ENCODE peak calls at places on chromosomes 4 and X, in six cellular contexts. M is heart left ventricle, N is tibial nerve, I is lower lobe of right lung, J is testis, V is mammary epithelial cell. F is an unnamed sample.
A peak's percentile ranks its signal among the peaks of the same experiment; 100 is the strongest.

GRCh38 chrX:78652971-78653822 is 5.9 kb downstream of the RTL3 start:
- DNase-seq in N (no peak), I (no peak), J (no peak), M (no peak), V (peak; percentile 62), F (no peak)

GRCh38 chr4:8203817-8204216 is 4.7 kb downstream of the SH3TC1 start:
- DNase-seq in V (no peak), I (no peak), N (no peak), M (no peak), J (no peak), F (no peak)

GRCh38 chr4:110501826-110502225 is 25.9 kb downstream of the ENPEP start:
- DNase-seq in M (no peak), V (peak; percentile 39), I (no peak), N (no peak), J (no peak), F (no peak)

GRCh38 chrX:86171366-86171765 is 23.1 kb downstream of the DACH2 start:
- DNase-seq in M (no peak), N (no peak), I (no peak), J (peak; percentile 15), V (peak; percentile 51), F (no peak)

GRCh38 chr4:146522098-146522861 is 540 bp upstream of the SLC10A7 start:
- DNase-seq in M (peak; percentile 92), V (peak; percentile 77), J (peak; percentile 96), I (peak; percentile 95), N (peak; percentile 89), F (peak; percentile 87)

GRCh38 chrX:93468075-93468474 is 205.3 kb downstream of the NAP1L3 start:
- DNase-seq in J (no peak), I (no peak), M (no peak), V (no peak), N (no peak), F (no peak)

GRCh38 chrX:86148024-86148511 is at the start of gene DACH2:
- DNase-seq in I (peak; percentile 74), N (peak; percentile 19), J (peak; percentile 83), M (peak; percentile 63), V (peak; percentile 75), F (peak; percentile 74)

GRCh38 chrX:126723881-126724280 is 95.6 kb upstream of the PRR32 start:
- DNase-seq in I (no peak), J (no peak), V (no peak), N (no peak), M (no peak), F (no peak)

GRCh38 chr4:101367201-101367600 is 19.9 kb upstream of the PPP3CA start:
- DNase-seq in J (no peak), I (no peak), N (no peak), M (no peak), V (peak; percentile 79), F (no peak)

GRCh38 chr4:5719329-5720055 is 8.5 kb downstream of the EVC start:
- DNase-seq in M (no peak), J (no peak), I (no peak), V (no peak), N (no peak), F (no peak)

GRCh38 chrX:43504394-43504793 is 151.7 kb upstream of the MAOA start:
- DNase-seq in N (no peak), V (peak; percentile 26), J (no peak), M (no peak), I (no peak), F (no peak)

GRCh38 chrX:17160971-17161370 is 214.0 kb upstream of the NHS start:
- DNase-seq in I (no peak), V (no peak), N (no peak), J (no peak), M (no peak), F (no peak)

GRCh38 chr4:56668267-56668666 is 12.8 kb downstream of the HOPX start:
- DNase-seq in I (no peak), V (no peak), N (no peak), M (no peak), J (peak; percentile 43), F (no peak)

GRCh38 chrX:29903365-29903764 is 312.0 kb upstream of the MAGEB2 start:
- DNase-seq in V (no peak), J (no peak), I (no peak), M (no peak), N (no peak), F (no peak)

GRCh38 chrX:150486011-150486410 is 82.4 kb upstream of the MTM1 start:
- DNase-seq in N (peak; percentile 22), I (no peak), M (peak; percentile 22), V (peak; percentile 30), J (no peak), F (peak; percentile 66)

GRCh38 chr4:87644286-87644685 is 5.8 kb upstream of the DMP1 start:
- DNase-seq in I (no peak), J (no peak), N (no peak), V (no peak), M (no peak), F (no peak)

GRCh38 chrX:39716401-39716800 is 381.4 kb downstream of the BCOR start:
- DNase-seq in V (no peak), J (no peak), M (no peak), N (no peak), I (no peak), F (no peak)

GRCh38 chr4:78565971-78566372 is 14.4 kb downstream of the ANXA3 start:
- DNase-seq in M (no peak), I (no peak), V (peak; percentile 89), N (no peak), J (no peak), F (no peak)

GRCh38 chr4:182179751-182180150 is 63.5 kb upstream of the TENM3 start:
- DNase-seq in J (no peak), V (no peak), N (no peak), M (no peak), I (no peak), F (no peak)

GRCh38 chr4:30181512-30181911 is 538.7 kb upstream of the PCDH7 start:
- DNase-seq in I (no peak), N (no peak), V (no peak), J (no peak), M (no peak), F (no peak)

GRCh38 chrX:21606037-21606436 is 52.1 kb downstream of the KLHL34 start:
- DNase-seq in V (no peak), J (no peak), I (no peak), M (no peak), N (no peak), F (no peak)

GRCh38 chrX:13167444-13168207 is 123.2 kb upstream of the FAM9C start:
- DNase-seq in M (peak; percentile 46), V (peak; percentile 24), N (peak; percentile 37), J (no peak), I (no peak), F (peak; percentile 31)

GRCh38 chr4:139913398-139913990 is 240.5 kb downstream of the MAML3 start:
- DNase-seq in I (no peak), V (no peak), N (no peak), M (no peak), J (peak; percentile 49), F (no peak)

GRCh38 chr4:10226756-10227155 is 110.2 kb upstream of the WDR1 start:
- DNase-seq in J (no peak), N (no peak), I (no peak), V (no peak), M (no peak), F (no peak)

GRCh38 chrX:22314211-22314610 is 41.5 kb downstream of the CBLL2 start:
- DNase-seq in N (no peak), V (peak; percentile 2), J (no peak), I (no peak), M (no peak), F (no peak)

GRCh38 chr4:81470456-81471327 is 1.0 kb downstream of the RASGEF1B start:
- DNase-seq in V (peak; percentile 36), J (peak; percentile 73), N (peak; percentile 69), I (peak; percentile 80), M (peak; percentile 67), F (peak; percentile 73)

GRCh38 chr4:120816385-120816784 is 106.1 kb downstream of the PRDM5 start:
- DNase-seq in I (no peak), M (no peak), N (no peak), J (no peak), V (no peak), F (no peak)

GRCh38 chr4:90207887-90208454 is 80.8 kb downstream of the CCSER1 start:
- DNase-seq in I (no peak), M (no peak), J (no peak), V (no peak), N (no peak), F (no peak)

GRCh38 chrX:42378857-42379256 is 399.1 kb downstream of the PPP1R2C start:
- DNase-seq in I (no peak), J (no peak), N (no peak), V (no peak), M (no peak), F (no peak)

GRCh38 chrX:139798701-139799100 is 90.7 kb upstream of the MCF2 start:
- DNase-seq in I (no peak), V (no peak), N (no peak), M (no peak), J (no peak), F (no peak)
- H3K36me3 ChIP-seq in I (peaks cover 8% of the 10 kb centered on the region), V (no peaks in the 10 kb centered on the region), N (no peaks in the 10 kb centered on the region), M (no peaks in the 10 kb centered on the region), J (no peaks in the 10 kb centered on the region), F (no peaks in the 10 kb centered on the region)

DNA sequence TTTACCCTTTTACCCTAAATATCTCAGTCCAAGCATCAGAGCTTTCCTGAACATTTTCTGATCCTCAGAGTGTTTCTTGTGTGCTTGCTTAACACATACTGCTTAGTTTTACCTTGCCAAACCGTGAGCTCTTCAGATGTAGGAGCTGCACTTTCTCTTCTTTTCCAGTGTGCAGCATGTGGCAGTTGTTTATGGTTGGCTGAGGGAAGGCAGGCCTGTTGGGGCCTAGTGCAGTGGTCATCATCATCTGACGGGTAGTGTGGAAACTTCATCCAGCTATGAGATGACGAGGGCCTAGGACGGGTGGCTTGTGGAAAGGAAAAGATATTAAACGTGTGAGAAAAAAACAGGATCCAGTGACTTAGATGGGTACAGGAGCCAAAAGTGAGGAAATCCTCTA is 21.5 kb downstream of the VBP1 start:
- DNase-seq in M (no peak), V (no peak), J (no peak), I (no peak), N (no peak), F (no peak)
- H3K36me3 ChIP-seq in M (no peaks in the 10 kb centered on the region), V (no peaks in the 10 kb centered on the region), J (no peaks in the 10 kb centered on the region), I (peaks cover 45% of the 10 kb centered on the region), N (no peaks in the 10 kb centered on the region), F (peaks cover 30% of the 10 kb centered on the region)

GRCh38 chr4:2934077-2934812 is 29.0 kb downstream of the NOP14 start:
- DNase-seq in I (peak; percentile 85), N (peak; percentile 62), M (peak; percentile 61), J (peak; percentile 57), V (peak; percentile 48), F (peak; percentile 74)

GRCh38 chr4:2933566-2934076 is 29.6 kb downstream of the NOP14 start:
- DNase-seq in J (no peak), N (no peak), V (no peak), I (no peak), M (peak; percentile 25), F (peak; percentile 31)

GRCh38 chr4:2932561-2932950 is 30.6 kb downstream of the NOP14 start:
- DNase-seq in I (no peak), M (no peak), J (no peak), N (no peak), V (no peak), F (peak; percentile 69)

GRCh38 chr4:2931765-2932560 is 31.2 kb downstream of the NOP14 start:
- DNase-seq in M (peak; percentile 65), V (no peak), N (no peak), J (no peak), I (peak; percentile 89), F (peak; percentile 69)

GRCh38 chr4:2932951-2933565 is 30.1 kb downstream of the NOP14 start:
- DNase-seq in J (no peak), M (peak; percentile 12), N (no peak), V (no peak), I (peak; percentile 51), F (no peak)
- H3K36me3 ChIP-seq in J (no peaks in the 10 kb centered on the region), M (no peaks in the 10 kb centered on the region), N (peaks cover 14% of the 10 kb centered on the region), V (peaks cover 3% of the 10 kb centered on the region), I (peaks cover 50% of the 10 kb centered on the region), F (peaks cover 45% of the 10 kb centered on the region)

GRCh38 chr4:40033603-40034002 is 23.0 kb upstream of the N4BP2 start:
- DNase-seq in V (no peak), I (no peak), M (no peak), N (no peak), J (no peak), F (no peak)
- H3K36me3 ChIP-seq in V (no peaks in the 10 kb centered on the region), I (no peaks in the 10 kb centered on the region), M (no peaks in the 10 kb centered on the region), N (no peaks in the 10 kb centered on the region), J (no peaks in the 10 kb centered on the region), F (no peaks in the 10 kb centered on the region)

F was measured in tibial artery.